ENCODE peak calls at places on chromosomes 16 and 17, in seven cellular contexts. W is AG10803, J is BJ, G is mammary epithelial cell, B is Daoy, T is glutamatergic neuron, X is NCI-H1092. K is an unnamed sample.
A peak's percentile ranks its signal among the peaks of the same experiment; 100 is the strongest.

GRCh38 chr17:44007346-44008204 is 3.2 kb downstream of the NAGS start:
- DNase-seq in X (no peak), W (no peak), G (peak; percentile 15), T (no peak), B (peak; percentile 38), J (no peak), K (no peak)

GRCh38 chr17:40014375-40014980 is 762 bp upstream of the CSF3 start:
- DNase-seq in J (no peak), W (no peak), G (no peak), T (no peak), X (no peak), B (no peak), K (no peak)

GRCh38 chr17:67438669-67439068 is 61.6 kb downstream of the PITPNC1 start:
- DNase-seq in X (no peak), B (no peak), J (no peak), W (no peak), T (no peak), G (no peak), K (no peak)

GRCh38 chr17:5364156-5364555 is 55.3 kb downstream of the NUP88 start:
- DNase-seq in W (peak; percentile 81), J (peak; percentile 9), B (no peak), T (no peak), G (peak; percentile 48), X (no peak), K (no peak)

GRCh38 chr17:80153004-80153403 is 6.1 kb upstream of the EIF4A3 start:
- DNase-seq in J (no peak), X (no peak), T (no peak), W (no peak), B (no peak), G (no peak), K (no peak)

GRCh38 chr16:53785044-53785443 is 81.1 kb downstream of the FTO start:
- DNase-seq in B (no peak), X (no peak), J (no peak), W (peak; percentile 38), G (no peak), T (no peak), K (peak; percentile 38)

GRCh38 chr16:84050316-84050715 is 7.7 kb upstream of the SLC38A8 start:
- DNase-seq in W (no peak), B (no peak), J (no peak), T (no peak), G (no peak), X (no peak), K (no peak)

GRCh38 chr17:57099165-57099564 is 14.1 kb downstream of the AKAP1 start:
- DNase-seq in J (no peak), G (no peak), X (no peak), T (no peak), W (no peak), B (no peak), K (no peak)

GRCh38 chr17:9763643-9764042 is 27.7 kb downstream of the DHRS7C start:
- DNase-seq in T (no peak), X (no peak), J (no peak), W (no peak), B (no peak), G (no peak), K (no peak)

GRCh38 chr16:88671806-88672205 is 8.9 kb upstream of the MVD start:
- DNase-seq in G (no peak), T (no peak), J (no peak), X (no peak), W (no peak), B (no peak), K (no peak)

GRCh38 chr16:22274916-22275315 is 22.3 kb upstream of the POLR3E start:
- DNase-seq in B (no peak), J (no peak), X (no peak), G (no peak), W (no peak), T (no peak), K (no peak)

GRCh38 chr16:89550421-89550988 is 10.0 kb upstream of the RPL13 start:
- DNase-seq in G (no peak), X (no peak), W (no peak), B (no peak), J (no peak), T (no peak), K (no peak)

GRCh38 chr17:61409301-61410099 is 9.9 kb downstream of the TBX2 start:
- DNase-seq in W (peak; percentile 57), T (peak; percentile 74), X (no peak), J (no peak), B (peak; percentile 69), G (peak; percentile 53), K (peak; percentile 73)

GRCh38 chr17:78615631-78616030 is 38.4 kb upstream of the DNAH17 start:
- DNase-seq in J (no peak), W (no peak), G (no peak), X (no peak), B (no peak), T (no peak), K (no peak)

GRCh38 chr16:86531193-86531550 is 20.8 kb downstream of the FOXF1 start:
- DNase-seq in X (no peak), W (no peak), G (no peak), T (no peak), J (no peak), B (no peak), K (no peak)

GRCh38 chr17:81556175-81556691 is 4.1 kb upstream of the FAAP100 start:
- DNase-seq in B (no peak), J (no peak), G (no peak), T (no peak), X (no peak), W (peak; percentile 49), K (no peak)

GRCh38 chr17:3911271-3912053 is 4.8 kb downstream of the P2RX1 start:
- DNase-seq in G (no peak), X (no peak), W (no peak), T (peak; percentile 81), J (no peak), B (no peak), K (no peak)

GRCh38 chr16:86928517-86929148 is 350.3 kb downstream of the FOXL1 start:
- DNase-seq in X (no peak), T (no peak), B (peak; percentile 63), J (no peak), G (no peak), W (no peak), K (no peak)

GRCh38 chr16:70689035-70689969 is 3.4 kb upstream of the MTSS2 start:
- DNase-seq in J (no peak), X (no peak), G (no peak), T (peak; percentile 10), W (no peak), B (no peak), K (no peak)

GRCh38 chr17:50768348-50768761 is 1.0 kb upstream of the ANKRD40CL start:
- DNase-seq in J (no peak), B (no peak), G (no peak), X (no peak), W (no peak), T (no peak), K (no peak)

GRCh38 chr16:71431991-71432390 is 9.9 kb downstream of the TLE7 start:
- DNase-seq in J (no peak), G (no peak), T (no peak), W (no peak), X (no peak), B (no peak), K (no peak)

GRCh38 chr16:49456763-49457162 is 83.2 kb downstream of the C16orf78 start:
- DNase-seq in W (no peak), B (no peak), T (no peak), J (no peak), X (no peak), G (no peak), K (no peak)

GRCh38 chr17:33778505-33779398 is 476.3 kb upstream of the CCL2 start:
- DNase-seq in J (peak; percentile 3), X (no peak), W (peak; percentile 65), T (peak; percentile 57), B (peak; percentile 71), G (peak; percentile 8), K (peak; percentile 50)

GRCh38 chr16:4370570-4371480 is 823 bp upstream of the VASN start:
- DNase-seq in J (no peak), T (no peak), W (peak; percentile 81), G (no peak), B (peak; percentile 79), X (no peak), K (no peak)

GRCh38 chr16:25605381-25605780 is 86.4 kb upstream of the HS3ST4 start:
- DNase-seq in G (no peak), J (no peak), B (no peak), X (no peak), T (no peak), W (no peak), K (no peak)

GRCh38 chr17:53134546-53134945 is 688.2 kb upstream of the KIF2B start:
- DNase-seq in B (no peak), J (no peak), W (no peak), G (no peak), X (no peak), T (no peak), K (no peak)

GRCh38 chr17:58728831-58729230 is 26.8 kb upstream of the PPM1E start:
- DNase-seq in T (no peak), W (peak; percentile 3), X (no peak), G (no peak), B (no peak), J (no peak), K (peak; percentile 5)

GRCh38 chr17:27157898-27158297 is 136.0 kb upstream of the WSB1 start:
- DNase-seq in W (no peak), B (no peak), J (no peak), X (no peak), T (no peak), G (no peak), K (no peak)

GRCh38 chr16:679808-680624 is at the start of gene STUB1:
- DNase-seq in G (peak; percentile 75), J (peak; percentile 23), X (peak; percentile 83), T (peak; percentile 94), B (peak; percentile 87), W (peak; percentile 84), K (peak; percentile 93)

GRCh38 chr17:27593232-27593856 is 37.6 kb upstream of the LGALS9 start:
- DNase-seq in J (no peak), X (no peak), B (no peak), G (no peak), W (no peak), T (no peak), K (no peak)

GRCh38 chr16:56625943-56626654 is 518 bp downstream of the MT1E start:
- DNase-seq in W (peak; percentile 74), G (no peak), B (peak; percentile 32), J (no peak), X (no peak), T (no peak), K (no peak)

GRCh38 chr16:86432691-86433090 is 77.6 kb upstream of the FOXF1 start:
- DNase-seq in T (no peak), J (no peak), X (no peak), B (no peak), W (no peak), G (no peak), K (no peak)

GRCh38 chr17:65797809-65798208 is 236.4 kb upstream of the AXIN2 start:
- DNase-seq in W (no peak), X (no peak), B (peak; percentile 26), G (no peak), J (no peak), T (no peak), K (peak; percentile 48)

GRCh38 chr17:43791589-43791988 is 11.4 kb downstream of the CFAP97D1 start:
- DNase-seq in B (peak; percentile 30), T (no peak), J (no peak), G (peak; percentile 72), W (peak; percentile 65), X (no peak), K (peak; percentile 61)

GRCh38 chr16:85369060-85369459 is 244.1 kb upstream of the GSE1 start:
- DNase-seq in B (no peak), J (no peak), G (no peak), T (no peak), X (no peak), W (no peak), K (no peak)

GRCh38 chr17:81422776-81423697 is 27.8 kb downstream of the BAHCC1 start:
- DNase-seq in J (peak; percentile 72), X (no peak), B (peak; percentile 99), W (peak; percentile 95), G (peak; percentile 93), T (no peak), K (peak; percentile 75)

GRCh38 chr17:43740541-43740940 is 18.1 kb downstream of the SOST start:
- DNase-seq in G (peak; percentile 43), W (peak; percentile 70), J (no peak), B (no peak), X (no peak), T (no peak), K (no peak)

GRCh38 chr16:66515543-66516171 is 34.3 kb downstream of the TK2 start:
- DNase-seq in J (no peak), X (no peak), G (no peak), T (no peak), W (peak; percentile 91), B (peak; percentile 47), K (peak; percentile 14)

K was measured in A673.